ENCODE peak calls at places on chromosomes 3 and 15, in seven cellular contexts. Q is AG08395, M is HS-5, F is putamen, X is GOT3, N is hypothalamus, C is amygdala. G is an unnamed sample.

GRCh38 chr3:163476179-163476578 is 1602.1 kb downstream of the SI start:
- DNase-seq in Q (no peak), M (no peak), F (no peak), X (no peak), N (no peak), C (no peak), G (no peak)

GRCh38 chr15:69468241-69469121 is 15.9 kb downstream of the RPLP1 start:
- DNase-seq in Q (no peak), M (no peak), F (no peak), X (no peak), N (no peak), C (no peak), G (peak)

GRCh38 chr3:165211749-165212148 is 15.6 kb upstream of the SLITRK3 start:
- DNase-seq in Q (no peak), M (no peak), F (no peak), X (no peak), N (no peak), C (no peak), G (no peak)

GRCh38 chr3:168051579-168052183 is 44.0 kb downstream of the GOLIM4 start:
- DNase-seq in Q (peak), M (no peak), F (no peak), X (no peak), N (no peak), C (no peak), G (no peak)

GRCh38 chr3:142844339-142844977 is 44.4 kb downstream of the PCOLCE2 start:
- DNase-seq in Q (peak), M (peak), F (no peak), X (no peak), N (no peak), C (no peak), G (no peak)

GRCh38 chr3:152202976-152203626 is 65.6 kb upstream of the MBNL1 start:
- DNase-seq in Q (no peak), M (no peak), F (no peak), X (no peak), N (no peak), C (no peak), G (no peak)

GRCh38 chr15:36210426-36210825 is 369.0 kb upstream of the CDIN1 start:
- DNase-seq in Q (no peak), M (no peak), F (no peak), X (no peak), N (no peak), C (no peak), G (no peak)

GRCh38 chr3:12004741-12005513 is 739 bp downstream of the SYN2 start:
- DNase-seq in Q (no peak), M (no peak), F (no peak), X (no peak), N (no peak), C (no peak), G (no peak)

GRCh38 chr3:186775999-186776398 is 7.4 kb upstream of the EIF4A2 start:
- DNase-seq in Q (no peak), M (no peak), F (no peak), X (no peak), N (no peak), C (no peak), G (no peak)

GRCh38 chr3:42706721-42707619 is 4.4 kb upstream of the HHATL start:
- DNase-seq in Q (no peak), M (no peak), F (no peak), X (no peak), N (no peak), C (no peak), G (no peak)

GRCh38 chr3:16663852-16664712 is 58.9 kb upstream of the DAZL start:
- DNase-seq in Q (no peak), M (no peak), F (no peak), X (no peak), N (no peak), C (no peak), G (no peak)

GRCh38 chr3:11059090-11059798 is 66.7 kb downstream of the SLC6A1 start:
- DNase-seq in Q (peak), M (peak), F (peak), X (peak), N (peak), C (peak), G (peak)

GRCh38 chr3:48088056-48088748 is 72.0 kb upstream of the MAP4 start:
- DNase-seq in Q (no peak), M (no peak), F (peak), X (no peak), N (peak), C (peak), G (no peak)

GRCh38 chr15:84775867-84776449 is 27.6 kb downstream of the ZNF592 start:
- DNase-seq in Q (no peak), M (no peak), F (no peak), X (no peak), N (no peak), C (no peak), G (no peak)

GRCh38 chr15:100923902-100924301 is 4.7 kb downstream of the LRRK1 start:
- DNase-seq in Q (no peak), M (no peak), F (no peak), X (no peak), N (no peak), C (no peak), G (no peak)

GRCh38 chr3:170536712-170537111 is 49.2 kb downstream of the SLC7A14 start:
- DNase-seq in Q (no peak), M (no peak), F (no peak), X (no peak), N (no peak), C (no peak), G (no peak)

GRCh38 chr3:179321585-179322322 is 1.1 kb upstream of the ZNF639 start:
- DNase-seq in Q (peak), M (peak), F (peak), X (no peak), N (peak), C (peak), G (peak)

GRCh38 chr3:32360514-32360869 is 31.2 kb upstream of the CMTM7 start:
- DNase-seq in Q (no peak), M (no peak), F (no peak), X (no peak), N (no peak), C (no peak), G (no peak)

GRCh38 chr3:16441306-16441898 is 72.1 kb downstream of the RFTN1 start:
- DNase-seq in Q (peak), M (no peak), F (no peak), X (no peak), N (no peak), C (no peak), G (no peak)

GRCh38 chr15:51251591-51251990 is 86.8 kb downstream of the CYP19A1 start:
- DNase-seq in Q (no peak), M (no peak), F (no peak), X (no peak), N (no peak), C (no peak), G (no peak)

GRCh38 chr3:157542711-157543485 is 39.7 kb upstream of the VEPH1 start:
- DNase-seq in Q (peak), M (no peak), F (no peak), X (no peak), N (no peak), C (no peak), G (peak)

GRCh38 chr15:91866971-91867372 is 13.5 kb downstream of the SLCO3A1 start:
- DNase-seq in Q (no peak), M (no peak), F (no peak), X (no peak), N (peak), C (peak), G (peak)

GRCh38 chr15:60932051-60932915 is 296.8 kb downstream of the RORA start:
- DNase-seq in Q (peak), M (peak), F (peak), X (no peak), N (no peak), C (peak), G (peak)

GRCh38 chr3:183253364-183253960 is 409 bp downstream of the B3GNT5 start:
- DNase-seq in Q (no peak), M (no peak), F (no peak), X (no peak), N (peak), C (no peak), G (peak)

GRCh38 chr3:185175370-185175987 is 22.6 kb upstream of the C3orf70 start:
- DNase-seq in Q (peak), M (no peak), F (peak), X (no peak), N (peak), C (peak), G (peak)

GRCh38 chr3:12963184-12963868 is 109.9 kb downstream of the IQSEC1 start:
- DNase-seq in Q (no peak), M (no peak), F (no peak), X (no peak), N (no peak), C (no peak), G (no peak)

GRCh38 chr3:24622696-24623225 is 128.1 kb upstream of the THRB start:
- DNase-seq in Q (no peak), M (no peak), F (no peak), X (no peak), N (no peak), C (no peak), G (no peak)

GRCh38 chr15:47727676-47728075 is 10.4 kb downstream of the SEMA6D start:
- DNase-seq in Q (no peak), M (no peak), F (no peak), X (no peak), N (no peak), C (no peak), G (no peak)

GRCh38 chr3:183537295-183537730 is 18.2 kb downstream of the KLHL6 start:
- DNase-seq in Q (peak), M (no peak), F (no peak), X (peak), N (no peak), C (no peak), G (peak)

GRCh38 chr3:119600732-119601131 is 3.0 kb downstream of the PLA1A start:
- DNase-seq in Q (no peak), M (no peak), F (no peak), X (no peak), N (no peak), C (no peak), G (peak)

GRCh38 chr15:80749589-80749988 is 29.6 kb upstream of the CEMIP start:
- DNase-seq in Q (no peak), M (no peak), F (no peak), X (no peak), N (no peak), C (no peak), G (no peak)

GRCh38 chr15:65778269-65778668 is 13.8 kb downstream of the DENND4A start:
- DNase-seq in Q (no peak), M (no peak), F (no peak), X (no peak), N (no peak), C (no peak), G (no peak)

GRCh38 chr3:44318929-44319328 is 19.6 kb upstream of the TCAIM start:
- DNase-seq in Q (no peak), M (no peak), F (no peak), X (no peak), N (no peak), C (no peak), G (no peak)

GRCh38 chr15:98981851-98982722 is 25.5 kb downstream of the PGPEP1L start:
- DNase-seq in Q (peak), M (no peak), F (no peak), X (no peak), N (no peak), C (no peak), G (no peak)

GRCh38 chr3:57959407-57960173 is 48.6 kb upstream of the FLNB start:
- DNase-seq in Q (no peak), M (no peak), F (no peak), X (no peak), N (no peak), C (no peak), G (peak)

GRCh38 chr3:80696280-80696679 is 928.5 kb upstream of the ROBO1 start:
- DNase-seq in Q (no peak), M (no peak), F (no peak), X (no peak), N (no peak), C (no peak), G (no peak)

GRCh38 chr3:76886761-76887500 is 153.0 kb upstream of the ROBO2 start:
- DNase-seq in Q (no peak), M (no peak), F (no peak), X (no peak), N (no peak), C (no peak), G (no peak)

GRCh38 chr3:159664011-159664410 is 324.6 kb upstream of the IL12A start:
- DNase-seq in Q (peak), M (no peak), F (no peak), X (no peak), N (no peak), C (no peak), G (no peak)

G was measured in adrenal gland.